ENCODE peak calls at places on chromosomes 12 and 14, in eight cellular contexts. B is colonic mucosa; Q is breast epithelium; E is tibial artery; K is CD4-positive, alpha-beta memory T cell; A is transverse colon; U is heart right ventricle; O is gastrocnemius medialis. D is an unnamed sample. For H3K36me3, the result is how much of the 10 kb centered on the place peaks cover.

GRCh38 chr12:116736962-116737773 is 701 bp downstream of the SPRING1 start:
- DNase-seq in A (peak), B (peak), K (no peak), U (no peak), E (no peak), O (no peak), Q (no peak), D (no peak)

GRCh38 chr12:111211910-111212757 is 156.8 kb downstream of the PHETA1 start:
- DNase-seq in Q (no peak), K (no peak), E (no peak), O (no peak), A (no peak), U (no peak), B (no peak), D (no peak)

GRCh38 chr12:9646794-9647622 is 22.5 kb upstream of the CLEC2D start:
- DNase-seq in Q (no peak), K (no peak), E (no peak), U (no peak), O (no peak), B (no peak), A (no peak), D (no peak)

GRCh38 chr12:82398883-82399282 is 40.6 kb downstream of the METTL25 start:
- DNase-seq in U (no peak), Q (no peak), B (no peak), K (no peak), A (no peak), O (no peak), E (no peak), D (no peak)

GRCh38 chr12:92096346-92097136 is 49.1 kb downstream of the BTG1 start:
- DNase-seq in Q (no peak), O (no peak), E (no peak), B (no peak), U (no peak), K (no peak), A (no peak), D (no peak)

GRCh38 chr12:49972122-49972521 is 625 bp upstream of the AQP6 start:
- DNase-seq in E (peak), Q (no peak), B (no peak), K (no peak), A (no peak), U (no peak), O (no peak), D (no peak)

GRCh38 chr12:111437816-111438454 is 32.2 kb downstream of the SH2B3 start:
- DNase-seq in B (peak), K (no peak), Q (no peak), E (peak), U (no peak), O (no peak), A (peak), D (no peak)

GRCh38 chr14:105181542-105182295 is 607 bp upstream of the NUDT14 start:
- DNase-seq in Q (no peak), E (no peak), K (no peak), U (no peak), A (no peak), O (no peak), B (no peak), D (no peak)

GRCh38 chr12:110079477-110080400 is 31.4 kb upstream of the C12orf76 start:
- DNase-seq in Q (no peak), U (peak), B (peak), K (peak), A (peak), E (no peak), O (peak), D (no peak)

GRCh38 chr12:65826513-65827171 is 2.4 kb downstream of the HMGA2 start:
- DNase-seq in A (no peak), O (no peak), B (peak), Q (no peak), E (no peak), K (no peak), U (no peak), D (no peak)

GRCh38 chr14:104250175-104250574 is 111.8 kb downstream of the KIF26A start:
- DNase-seq in O (no peak), K (no peak), B (no peak), Q (no peak), U (no peak), E (peak), A (no peak), D (no peak)

GRCh38 chr14:92135269-92135668 is 13.5 kb downstream of the CPSF2 start:
- DNase-seq in A (no peak), O (no peak), U (no peak), Q (no peak), E (no peak), B (no peak), K (no peak), D (no peak)

GRCh38 chr12:26088999-26089398 is 35.8 kb downstream of the BHLHE41 start:
- DNase-seq in B (no peak), E (no peak), A (no peak), Q (no peak), U (no peak), K (no peak), O (no peak), D (no peak)

GRCh38 chr14:88621090-88621489 is 58.3 kb downstream of the ZC3H14 start:
- DNase-seq in K (no peak), B (no peak), Q (no peak), O (no peak), A (no peak), U (no peak), E (no peak), D (no peak)

GRCh38 chr12:87845995-87846483 is 183.2 kb downstream of the C12orf50 start:
- DNase-seq in B (no peak), A (no peak), E (no peak), K (no peak), O (no peak), U (no peak), Q (no peak), D (no peak)

GRCh38 chr12:130667421-130667960 is 48.6 kb downstream of the RIMBP2 start:
- DNase-seq in K (no peak), U (no peak), Q (no peak), A (no peak), B (no peak), E (no peak), O (no peak), D (no peak)

GRCh38 chr12:77625441-77625840 is 205.3 kb upstream of the NAV3 start:
- DNase-seq in K (no peak), A (no peak), E (no peak), B (no peak), O (no peak), Q (no peak), U (no peak), D (no peak)

GRCh38 chr14:79951572-79951971 is 259.7 kb downstream of the DIO2 start:
- DNase-seq in B (no peak), O (no peak), U (no peak), E (no peak), K (no peak), Q (no peak), A (no peak), D (no peak)

GRCh38 chr12:8936735-8937134 is 12.7 kb downstream of the M6PR start:
- DNase-seq in Q (no peak), A (no peak), U (no peak), O (no peak), B (no peak), K (no peak), E (no peak), D (no peak)

DNA sequence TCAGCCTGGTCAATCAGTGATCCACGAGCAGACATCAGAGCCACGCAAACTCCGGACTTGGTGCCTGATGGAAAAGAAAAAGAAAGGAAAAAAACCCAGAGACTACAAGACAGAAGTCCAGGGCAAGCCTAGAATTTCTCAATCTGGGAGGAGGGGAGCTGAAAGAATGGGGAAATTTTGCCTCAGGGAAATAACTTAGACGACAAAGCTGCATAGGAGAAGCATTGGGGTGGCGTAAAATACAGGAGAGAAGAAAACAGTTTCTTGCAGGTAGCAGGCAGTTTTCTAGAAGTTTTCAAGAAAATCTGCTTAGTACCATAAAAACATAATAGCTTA is 2.6 kb upstream of the SLC11A2 start:
- DNase-seq in A (no peak), B (no peak), U (no peak), K (no peak), E (no peak), O (no peak), Q (no peak), D (no peak)
- H3K27ac ChIP-seq in A (no peak), B (no peak), U (no peak), K (no peak), E (no peak), O (no peak), Q (peak), D (peak)

DNA sequence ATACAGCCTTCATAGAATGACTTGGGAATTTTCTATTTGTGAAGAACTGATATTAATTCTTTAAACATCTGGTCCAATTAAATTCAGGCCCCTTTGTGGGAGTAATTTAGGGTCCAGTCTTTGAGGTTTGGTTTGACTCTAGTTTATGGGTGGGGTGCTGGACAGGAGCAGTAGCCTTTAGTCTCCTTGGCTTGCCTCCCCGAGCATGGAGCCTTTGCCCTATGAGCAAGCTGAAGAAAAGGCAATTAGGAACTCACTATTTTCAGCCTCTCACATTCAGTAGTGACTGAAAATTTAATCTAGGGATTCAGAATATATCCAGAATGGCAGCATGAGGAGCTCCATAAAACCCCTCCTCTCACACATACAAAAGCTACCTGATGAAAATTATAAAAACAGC is 161.1 kb downstream of the TRHDE start:
- DNase-seq in A (peak), Q (no peak), E (no peak), B (peak), K (no peak), O (no peak), U (no peak), D (no peak)
- H3K4me3 ChIP-seq in A (no peak), Q (no peak), E (no peak), B (no peak), K (no peak), O (no peak), U (no peak), D (no peak)

GRCh38 chr12:108860443-108860842 is 3.1 kb upstream of the SSH1 start:
- DNase-seq in K (no peak), A (no peak), B (no peak), E (no peak), Q (no peak), U (no peak), O (no peak), D (no peak)
- H3K36me3 ChIP-seq in K (under half), A (under half), B (under half), E (under half), Q (under half), U (under half), O (under half), D (under half)

DNA sequence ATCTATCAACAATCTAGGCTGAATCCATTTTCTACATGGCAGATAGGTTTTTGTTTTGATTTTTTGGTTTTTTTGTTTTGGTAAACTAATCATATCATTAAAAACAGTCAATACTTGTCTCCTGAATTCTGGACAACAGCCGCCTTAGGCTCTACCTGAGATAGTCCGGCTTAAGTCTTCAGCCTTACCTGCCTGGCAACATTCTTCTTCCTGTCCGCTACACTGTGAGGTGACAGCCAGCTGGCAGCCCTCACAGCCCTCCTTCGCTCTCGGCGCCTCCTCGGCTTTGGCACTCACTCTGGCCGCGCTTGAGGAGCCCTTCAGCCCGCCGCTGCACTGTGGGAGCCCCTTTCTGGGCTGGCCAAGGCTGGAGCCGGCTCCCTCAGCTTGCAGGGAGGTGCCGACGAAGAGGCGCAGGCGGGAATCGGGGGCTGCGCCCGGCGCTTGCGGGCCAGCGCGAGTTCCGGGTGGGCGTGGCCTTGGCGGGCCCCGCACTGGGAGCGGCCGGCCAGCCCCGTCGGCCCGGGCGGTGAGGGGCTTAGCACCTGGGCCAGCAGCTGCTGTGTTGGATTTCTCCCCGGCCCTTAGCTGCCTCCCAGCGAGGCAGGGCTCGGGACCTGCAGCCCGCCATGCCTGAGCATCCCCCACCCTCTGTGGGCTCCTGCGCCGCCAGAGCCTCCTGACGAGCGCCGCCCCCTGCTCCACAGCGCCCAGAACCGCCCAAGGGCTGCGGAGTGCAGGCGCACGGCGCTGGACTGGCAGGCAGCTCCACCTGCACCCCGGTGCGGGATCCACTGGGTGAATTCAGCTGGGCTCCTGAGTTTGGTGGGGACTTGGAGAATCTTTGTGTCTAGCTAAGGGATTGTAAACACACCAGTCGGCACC is 49.0 kb downstream of the MDGA2 start:
- DNase-seq in A (no peak), B (no peak), O (no peak), U (no peak), Q (no peak), E (no peak), K (no peak), D (no peak)
- H3K27ac ChIP-seq in A (no peak), B (no peak), O (no peak), U (no peak), Q (no peak), E (no peak), K (no peak), D (no peak)